ENCODE peak calls at places on chromosomes 12 and 14, in four cellular contexts. F, W, O and T are unnamed samples.

GRCh38 chr12:87827638-87828264 is 201.4 kb downstream of the C12orf50 start:
- DNase-seq in F (peak; percentile 84), O (no peak), W (peak; percentile 64), T (no peak)

GRCh38 chr12:42607584-42607984 is 18.0 kb upstream of the PRICKLE1 start:
- DNase-seq in O (no peak), W (no peak), F (no peak), T (no peak)

GRCh38 chr12:93634416-93634815 is 42.8 kb upstream of the CRADD start:
- DNase-seq in F (no peak), O (no peak), W (no peak), T (no peak)

GRCh38 chr12:7608184-7608911 is 57.4 kb downstream of the APOBEC1 start:
- DNase-seq in W (no peak), F (no peak), O (no peak), T (no peak)

GRCh38 chr14:75783184-75783583 is 122.1 kb downstream of the TTLL5 start:
- DNase-seq in F (no peak), O (no peak), W (no peak), T (no peak)

GRCh38 chr14:32254952-32255679 is 52.0 kb upstream of the RNU6-8 start:
- DNase-seq in F (peak; percentile 76), O (peak; percentile 66), W (peak; percentile 51), T (peak; percentile 61)

GRCh38 chr14:79585845-79586244 is 625.5 kb downstream of the DIO2 start:
- DNase-seq in F (peak; percentile 24), W (no peak), O (no peak), T (no peak)

GRCh38 chr12:69389836-69390235 is 30.3 kb downstream of the YEATS4 start:
- DNase-seq in W (no peak), F (peak; percentile 31), O (no peak), T (no peak)

GRCh38 chr12:133080619-133081407 is at the start of gene ZNF140:
- DNase-seq in O (peak; percentile 97), F (peak; percentile 98), W (no peak), T (peak; percentile 89)

GRCh38 chr12:104376650-104377506 is 73.3 kb downstream of the EID3 start:
- DNase-seq in O (no peak), W (no peak), F (peak; percentile 31), T (no peak)

GRCh38 chr14:54120260-54120659 is 163.6 kb upstream of the BMP4 start:
- DNase-seq in O (no peak), F (no peak), W (no peak), T (no peak)

GRCh38 chr14:68734231-68734732 is 58.6 kb downstream of the ZFP36L1 start:
- DNase-seq in W (no peak), F (no peak), O (no peak), T (no peak)

GRCh38 chr12:59446156-59446555 is 149.7 kb upstream of the SLC16A7 start:
- DNase-seq in W (no peak), F (no peak), O (no peak), T (no peak)

GRCh38 chr12:99146185-99146584 is 501.1 kb downstream of the APAF1 start:
- DNase-seq in F (no peak), O (no peak), W (no peak), T (no peak)

GRCh38 chr12:30806989-30807694 is 52.4 kb upstream of the CAPRIN2 start:
- DNase-seq in O (no peak), W (peak; percentile 51), F (peak; percentile 76), T (no peak)

GRCh38 chr14:75993567-75994041 is 8.0 kb downstream of the IFT43 start:
- DNase-seq in W (no peak), F (no peak), O (no peak), T (no peak)

GRCh38 chr12:42958271-42958674 is 368.7 kb upstream of the PRICKLE1 start:
- DNase-seq in W (no peak), O (no peak), F (no peak), T (no peak)

GRCh38 chr12:107131832-107132616 is 38.7 kb upstream of the CRY1 start:
- DNase-seq in O (no peak), W (peak; percentile 44), F (peak; percentile 72), T (peak; percentile 42)

GRCh38 chr14:47366006-47366405 is 309.4 kb downstream of the MDGA2 start:
- DNase-seq in O (no peak), F (no peak), W (no peak), T (no peak)

GRCh38 chr14:98932436-98933325 is 339.3 kb downstream of the BCL11B start:
- DNase-seq in O (no peak), F (no peak), W (no peak), T (no peak)

GRCh38 chr14:38731962-38732361 is 371.1 kb downstream of the SEC23A start:
- DNase-seq in W (no peak), O (no peak), F (no peak), T (no peak)

GRCh38 chr12:108629824-108630476 is 3.7 kb downstream of the SELPLG start:
- DNase-seq in O (no peak), F (peak; percentile 58), W (no peak), T (no peak)

GRCh38 chr12:92096346-92097136 is 49.1 kb downstream of the BTG1 start:
- DNase-seq in F (no peak), W (no peak), O (no peak), T (no peak)

GRCh38 chr12:105955608-105955931 is 183.2 kb downstream of the NUAK1 start:
- DNase-seq in W (no peak), O (no peak), F (no peak), T (no peak)

GRCh38 chr14:61140872-61141271 is 140.3 kb downstream of the TMEM30B start:
- DNase-seq in O (no peak), F (no peak), W (peak; percentile 29), T (peak; percentile 72)

GRCh38 chr14:100172811-100173210 is 13.4 kb upstream of the DEGS2 start:
- DNase-seq in O (no peak), W (no peak), F (no peak), T (no peak)

GRCh38 chr14:41280745-41281144 is 325.9 kb upstream of the LRFN5 start:
- DNase-seq in O (no peak), F (peak; percentile 4), W (no peak), T (no peak)

GRCh38 chr14:24032727-24033418 is 18.9 kb upstream of the CARMIL3 start:
- DNase-seq in W (no peak), O (no peak), F (peak; percentile 92), T (no peak)

GRCh38 chr12:27190761-27191160 is 53.3 kb upstream of the STK38L start:
- DNase-seq in F (peak; percentile 37), W (no peak), O (no peak), T (no peak)

GRCh38 chr12:113088037-113088436 is 31.5 kb downstream of the DTX1 start:
- DNase-seq in W (no peak), F (no peak), O (no peak), T (no peak)

GRCh38 chr12:52082988-52083637 is 3.6 kb downstream of the SMIM41 start:
- DNase-seq in O (peak; percentile 80), W (no peak), F (peak; percentile 57), T (no peak)

GRCh38 chr14:52000631-52001030 is 11.3 kb downstream of the RTRAF start:
- DNase-seq in O (no peak), F (no peak), W (no peak), T (no peak)

GRCh38 chr14:88228519-88229236 is 94.4 kb downstream of the KCNK10 start:
- DNase-seq in F (no peak), O (no peak), W (no peak), T (no peak)

GRCh38 chr12:32901553-32901952 is 5.0 kb upstream of the PKP2 start:
- DNase-seq in F (no peak), O (no peak), W (no peak), T (no peak)

GRCh38 chr12:1911598-1912575 is 6.6 kb downstream of the CACNA2D4 start:
- DNase-seq in F (no peak), W (no peak), O (no peak), T (no peak)

DNA sequence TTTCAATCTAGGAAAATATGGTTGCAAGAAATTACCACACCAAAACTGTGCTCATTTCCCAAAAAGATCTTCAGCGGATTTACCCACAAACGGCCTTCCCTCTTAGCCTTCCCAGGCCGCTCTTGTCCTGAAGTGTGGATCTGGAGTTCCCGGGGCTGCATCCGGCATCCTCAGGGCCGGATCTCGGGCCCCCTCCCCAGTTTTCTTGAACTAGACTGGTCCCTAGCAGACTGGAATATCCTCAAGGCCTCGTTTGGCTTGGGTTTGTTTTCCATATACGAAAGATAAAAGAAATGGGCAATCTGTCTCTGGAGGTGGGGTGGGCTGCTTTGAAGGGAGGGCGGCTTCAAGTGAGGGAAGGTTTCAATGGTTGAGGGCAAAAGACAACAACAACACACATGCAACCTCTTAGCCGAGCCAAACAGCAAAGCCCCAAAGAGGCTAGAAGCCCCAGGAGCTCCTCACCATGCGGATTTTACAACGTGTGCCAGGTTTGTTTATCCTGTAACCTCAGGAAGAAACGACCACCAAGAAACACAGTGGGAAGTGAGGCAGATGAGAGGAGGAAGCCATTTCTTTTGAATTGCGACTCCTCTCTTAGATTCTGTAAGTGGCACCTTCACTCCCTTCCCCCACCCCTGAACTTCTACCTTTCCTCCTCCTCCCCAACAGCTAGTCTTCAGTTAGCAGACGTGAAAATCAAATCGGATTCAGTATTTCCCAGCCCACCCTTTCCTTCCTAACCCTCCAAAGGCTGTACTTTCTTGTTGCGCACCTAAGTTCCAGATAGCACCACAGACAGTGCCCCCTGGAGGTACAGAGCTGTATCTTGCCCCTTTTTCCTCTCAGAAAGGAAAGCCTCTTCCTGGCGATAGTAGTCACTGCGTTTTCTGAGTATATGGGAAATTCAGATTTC is 2.6 kb downstream of the MYF6 start:
- DNase-seq in O (no peak), F (peak; percentile 27), W (peak; percentile 4), T (no peak)
- TF ChIP-seq CTCF in O (no peak), F (no peak), W (peak; percentile 87), T (peak; percentile 49)

GRCh38 chr14:64645220-64645891 is 58.9 kb upstream of the PLEKHG3 start:
- DNase-seq in W (no peak), F (peak; percentile 94), O (no peak), T (peak; percentile 97)
- H3K4me3 ChIP-seq in W (no peak overlapping the region), F (no peak overlapping the region), O (no peak overlapping the region), T (peak overlapping the region; percentile 9)

GRCh38 chr12:28782812-28783211 is 366.3 kb upstream of the FAR2 start:
- DNase-seq in F (no peak), O (no peak), W (no peak), T (no peak)
- TF ChIP-seq CTCF in F (no peak), O (no peak), W (no peak), T (no peak)

DNA sequence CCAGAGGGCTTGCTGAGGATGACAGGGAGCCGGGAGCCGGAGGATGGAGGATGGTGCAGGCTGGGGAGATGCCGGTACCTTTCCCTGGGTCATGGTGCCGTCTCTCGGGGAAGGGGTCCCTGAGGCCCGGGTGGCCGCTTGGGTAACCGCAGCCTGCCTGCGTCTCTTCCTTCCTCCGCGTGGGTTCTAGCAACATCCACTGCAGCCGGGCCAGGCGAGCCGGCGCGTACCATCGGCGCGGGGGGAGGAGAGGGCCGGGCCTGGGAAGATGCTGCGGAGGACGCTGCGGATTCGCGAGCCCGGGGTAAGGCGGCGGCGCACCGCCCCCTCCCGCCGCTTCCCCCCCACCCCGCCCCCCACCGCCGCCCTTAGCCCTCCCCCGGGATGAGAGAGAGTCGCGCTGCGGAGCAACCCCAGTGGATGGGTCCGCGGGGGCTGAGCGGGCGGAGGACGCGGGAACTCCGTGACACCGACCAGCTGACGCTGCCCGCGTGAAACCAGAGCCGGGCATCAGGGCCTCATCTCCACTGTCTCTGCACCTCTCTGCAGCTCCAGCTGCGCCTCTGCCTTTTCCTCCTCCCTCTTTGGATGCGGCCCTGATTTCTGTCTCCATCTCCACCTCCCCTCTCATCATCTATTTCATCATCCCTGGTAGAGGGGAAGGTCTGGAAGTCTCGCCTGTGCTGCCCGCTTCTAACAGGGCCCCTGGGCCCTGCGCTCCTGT is at the start of gene FAIM2:
- DNase-seq in F (no peak), W (no peak), O (peak; percentile 82), T (no peak)
- H3K4me3 ChIP-seq in F (no peak within 1 kb of the TSS), W (no peak within 1 kb of the TSS), O (peak within 1 kb of the TSS; percentile 33), T (peak within 1 kb of the TSS; percentile 4)

GRCh38 chr14:102738373-102739189 is 38.7 kb upstream of the TRAF3 start:
- DNase-seq in O (no peak), W (no peak), F (no peak), T (no peak)
- TF ChIP-seq CTCF in O (no peak), W (no peak), F (no peak), T (no peak)

GRCh38 chr12:123931686-123932321 is 40.8 kb downstream of the CCDC92 start:
- DNase-seq in F (no peak), O (no peak), W (no peak), T (no peak)
- H3K4me3 ChIP-seq in F (no peak overlapping the region), O (no peak overlapping the region), W (no peak overlapping the region), T (no peak overlapping the region)